ENCODE peak calls at places on chromosomes 7 and 10, in nine cellular contexts. G is tibial nerve, D is transverse colon, M is sigmoid colon, A is A549, K is stomach, X is ovary, N is upper lobe of left lung, R is HepG2. F is an unnamed sample.

GRCh38 chr10:119750391-119751230 is 24.8 kb downstream of the INPP5F start:
- DNase-seq in M (peak; percentile 89), A (peak; percentile 54), R (peak; percentile 73), X (peak; percentile 60), N (no peak), D (peak; percentile 68), G (peak; percentile 55), K (peak; percentile 73), F (no peak)

GRCh38 chr7:31126976-31127375 is 74.9 kb downstream of the ADCYAP1R1 start:
- DNase-seq in G (no peak), R (no peak), K (no peak), A (no peak), X (no peak), N (no peak), M (no peak), D (no peak), F (no peak)

GRCh38 chr10:71597821-71598498 is 121.6 kb downstream of the C10orf105 start:
- DNase-seq in R (peak; percentile 28), A (no peak), X (peak; percentile 57), K (no peak), M (peak; percentile 78), D (peak; percentile 21), G (peak; percentile 22), N (peak; percentile 24), F (no peak)

GRCh38 chr7:121126801-121127534 is 138.5 kb downstream of the CPED1 start:
- DNase-seq in A (no peak), G (no peak), K (no peak), M (no peak), X (no peak), R (no peak), N (no peak), D (no peak), F (no peak)

GRCh38 chr7:44693641-44694313 is 54.9 kb upstream of the ZMIZ2 start:
- DNase-seq in N (peak; percentile 64), R (no peak), M (peak; percentile 47), X (no peak), A (no peak), K (no peak), G (no peak), D (no peak), F (no peak)

GRCh38 chr10:45382591-45382990 is 8.6 kb downstream of the ALOX5 start:
- DNase-seq in X (no peak), R (no peak), A (no peak), K (no peak), G (no peak), M (no peak), N (no peak), D (no peak), F (no peak)

GRCh38 chr7:114820993-114821945 is 100.6 kb upstream of the MDFIC start:
- DNase-seq in A (no peak), K (no peak), G (no peak), N (no peak), D (no peak), R (no peak), X (no peak), M (no peak), F (no peak)

GRCh38 chr7:111059826-111060225 is 31.1 kb upstream of the LRRN3 start:
- DNase-seq in N (no peak), D (no peak), M (no peak), K (no peak), G (no peak), X (no peak), R (no peak), A (no peak), F (no peak)

DNA sequence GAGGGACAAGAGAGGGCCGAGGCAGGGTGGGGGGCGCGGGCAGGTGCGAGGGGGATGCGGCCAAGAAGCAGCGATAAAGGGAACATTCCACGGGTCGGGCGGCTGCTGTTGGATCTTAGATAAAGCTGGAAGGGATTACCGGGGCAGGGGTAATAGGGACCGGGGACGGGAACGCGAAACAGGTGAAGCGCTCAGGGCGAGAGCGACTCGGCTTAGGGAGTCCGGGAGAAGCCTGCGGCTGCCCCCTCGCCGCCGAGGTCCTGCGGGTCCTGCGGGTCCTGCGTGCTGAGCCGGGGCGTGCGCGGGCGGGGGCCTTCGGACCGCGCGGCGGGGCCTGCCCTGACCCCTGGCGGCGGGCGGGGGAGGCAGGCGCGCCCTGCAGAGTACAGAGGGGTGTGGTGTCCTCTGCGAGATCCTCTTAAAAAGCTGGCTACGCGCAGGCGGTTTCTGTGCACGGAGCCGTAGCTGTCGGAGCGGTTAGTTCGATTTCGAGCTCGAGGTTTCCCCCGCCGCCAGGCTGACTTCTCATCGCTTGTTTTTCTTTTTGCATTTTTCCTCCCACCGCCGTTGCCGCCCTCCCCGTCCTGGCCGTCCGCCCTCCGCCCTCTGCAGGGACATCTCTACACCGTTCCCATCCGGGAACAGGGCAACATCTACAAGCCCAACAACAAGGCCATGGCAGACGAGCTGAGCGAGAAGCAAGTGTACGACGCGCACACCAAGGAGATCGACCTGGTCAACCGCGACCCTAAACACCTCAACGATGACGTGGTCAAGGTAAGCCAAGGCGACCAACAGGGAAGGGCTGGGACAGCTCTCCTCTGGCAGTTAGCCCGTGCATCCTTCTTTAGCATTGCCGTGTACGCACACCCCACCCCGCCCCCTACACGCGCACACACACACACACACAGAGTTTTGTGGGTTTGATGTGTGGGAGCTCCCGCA is 1.3 kb downstream of the CAV1 start:
- DNase-seq in K (peak; percentile 70), D (peak; percentile 80), N (peak; percentile 96), X (peak; percentile 82), M (peak; percentile 93), A (peak; percentile 83), G (peak; percentile 52), R (no peak), F (peak; percentile 92)
- H3K4me1 ChIP-seq in K (no peaks in the 10 kb centered on the region), D (peaks cover 16% of the 10 kb centered on the region), N (peaks cover 44% of the 10 kb centered on the region), X (peaks cover 9% of the 10 kb centered on the region), M (no peaks in the 10 kb centered on the region), A (peaks cover 68% of the 10 kb centered on the region), G (no peaks in the 10 kb centered on the region), R (peaks cover 21% of the 10 kb centered on the region), F (peaks cover 70% of the 10 kb centered on the region)

DNA sequence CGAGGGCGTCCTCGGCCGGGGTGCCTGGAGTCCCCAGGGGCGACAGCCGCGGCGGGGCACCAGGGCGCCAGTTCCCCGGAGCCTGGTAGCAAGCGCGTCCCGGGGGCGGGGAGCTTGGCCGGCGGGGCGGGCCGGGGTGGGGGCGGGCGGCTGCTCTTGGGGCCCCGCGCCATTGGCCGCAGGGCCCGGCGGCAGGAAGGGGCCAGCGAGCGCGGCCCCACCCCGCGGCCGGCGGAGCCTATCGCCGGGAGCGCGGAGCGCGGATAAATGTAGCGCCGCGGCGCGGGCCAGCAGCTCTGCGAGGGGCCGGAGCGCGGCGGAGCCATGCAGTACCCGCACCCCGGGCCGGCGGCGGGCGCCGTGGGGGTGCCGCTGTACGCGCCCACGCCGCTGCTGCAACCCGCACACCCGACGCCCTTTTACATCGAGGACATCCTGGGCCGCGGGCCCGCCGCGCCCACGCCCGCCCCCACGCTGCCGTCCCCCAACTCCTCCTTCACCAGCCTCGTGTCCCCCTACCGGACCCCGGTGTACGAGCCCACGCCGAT is at the start of gene HHEX:
- DNase-seq in A (peak; percentile 57), G (no peak), D (peak; percentile 63), X (no peak), M (peak; percentile 77), R (peak; percentile 56), N (peak; percentile 93), K (peak; percentile 72), F (peak; percentile 84)
- TF ChIP-seq EP300 in A (no peak), G (no peak), D (no peak), X (no peak), M (no peak), R (no peak), N (no peak), K (no peak), F (no peak)

GRCh38 chr7:17405786-17406185 is 107.3 kb downstream of the AHR start:
- DNase-seq in D (no peak), N (no peak), M (no peak), K (no peak), X (no peak), R (peak; percentile 78), G (no peak), A (peak; percentile 62), F (no peak)

GRCh38 chr7:17407229-17407628 is 108.8 kb downstream of the AHR start:
- DNase-seq in K (no peak), A (no peak), D (no peak), M (no peak), R (no peak), G (no peak), X (no peak), N (no peak), F (no peak)

GRCh38 chr7:17408245-17408903 is 109.9 kb downstream of the AHR start:
- DNase-seq in D (peak; percentile 37), K (peak; percentile 65), X (peak; percentile 29), M (peak; percentile 80), G (peak; percentile 45), A (peak; percentile 61), N (no peak), R (peak; percentile 92), F (no peak)

GRCh38 chr7:17408904-17409290 is 110.4 kb downstream of the AHR start:
- DNase-seq in K (no peak), D (no peak), R (no peak), G (no peak), A (no peak), N (no peak), M (no peak), X (no peak), F (no peak)

GRCh38 chr7:17406756-17407155 is 108.3 kb downstream of the AHR start:
- DNase-seq in A (no peak), R (no peak), G (no peak), N (no peak), D (no peak), K (no peak), M (no peak), X (no peak), F (no peak)
- H3K4me1 ChIP-seq in A (peaks cover 44% of the 10 kb centered on the region), R (peaks cover 51% of the 10 kb centered on the region), G (peaks cover 4% of the 10 kb centered on the region), N (peaks cover 20% of the 10 kb centered on the region), D (no peaks in the 10 kb centered on the region), K (no peaks in the 10 kb centered on the region), M (no peaks in the 10 kb centered on the region), X (no peaks in the 10 kb centered on the region), F (no peaks in the 10 kb centered on the region)

GRCh38 chr10:48414160-48414559 is 107.7 kb downstream of the MAPK8 start:
- DNase-seq in A (no peak), M (no peak), D (no peak), N (no peak), X (no peak), R (no peak), K (no peak), G (no peak), F (no peak)

GRCh38 chr10:48417374-48417773 is 110.9 kb downstream of the MAPK8 start:
- DNase-seq in D (no peak), R (no peak), X (no peak), N (no peak), A (no peak), M (no peak), G (no peak), K (no peak), F (no peak)

GRCh38 chr10:48418189-48418588 is 111.7 kb downstream of the MAPK8 start:
- DNase-seq in R (no peak), N (no peak), A (no peak), G (no peak), M (no peak), X (no peak), K (no peak), D (no peak), F (no peak)

GRCh38 chr10:48414778-48415177 is 108.3 kb downstream of the MAPK8 start:
- DNase-seq in D (no peak), N (no peak), G (no peak), K (no peak), A (no peak), R (no peak), M (no peak), X (no peak), F (no peak)

DNA sequence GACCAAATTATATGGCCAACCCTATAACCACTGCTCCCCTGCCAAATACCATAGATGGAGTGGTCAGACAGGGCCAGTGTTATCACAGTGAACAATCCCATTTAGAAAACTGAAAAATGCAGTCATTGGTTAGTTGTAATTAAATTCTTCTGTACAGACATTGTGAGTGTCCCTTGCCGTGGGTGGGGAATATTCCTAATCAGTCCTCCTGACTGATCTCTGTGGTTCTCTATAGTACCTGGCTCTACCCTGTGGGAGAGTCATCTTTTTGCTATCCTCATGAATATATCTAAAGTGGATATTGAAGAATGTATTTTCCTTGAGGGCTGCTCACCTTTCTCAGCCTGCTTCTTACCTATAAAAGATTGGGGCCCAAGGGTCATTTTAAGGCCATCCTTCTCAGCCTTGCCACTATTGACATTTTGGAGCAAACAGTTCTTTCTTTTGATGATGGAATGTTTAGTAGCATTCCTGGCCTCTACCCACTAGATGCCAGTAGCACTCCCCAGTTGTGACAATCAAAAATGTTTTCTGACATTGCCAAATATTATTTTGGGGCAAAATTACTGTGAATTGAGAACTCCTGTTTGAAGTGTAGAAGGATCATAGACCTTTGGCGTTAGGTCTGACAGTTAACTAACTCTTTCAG is 110.2 kb downstream of the MAPK8 start:
- DNase-seq in G (no peak), A (no peak), N (no peak), K (no peak), X (no peak), D (no peak), M (no peak), R (peak; percentile 37), F (no peak)
- TF ChIP-seq EP300 in G (no peak), A (no peak), N (no peak), K (no peak), X (no peak), D (no peak), M (no peak), R (no peak), F (no peak)

F was measured in esophagus muscularis mucosa.